ENCODE peak calls at places on chromosomes 11 and 22, in eight cellular contexts. One of them, this sample, is unnamed.

GRCh38 chr11:28666632-28667031 is 558.4 kb downstream of the METTL15 start:
- DNase-seq in Panc1: no peak
- DNase-seq in anterior cingulate cortex: no peak
- DNase-seq in kidney tubule cell: no peak
- DNase-seq in activated naive CD4-positive, alpha-beta T cell treated with anti-CD3 and anti-CD28 coated beads, Interleukin-2, amount 10 ng/mL, durations not matched to agents 7 days and 5 days: no peak
- DNase-seq in left cardiac atrium: no peak
- DNase-seq in cardiac muscle cell: no peak
- DNase-seq in activated T-cell treated with anti-CD3 and anti-CD28 coated beads, Interleukin-2, amount 50 U/mL, for 48 hours: no peak
- DNase-seq in this sample: no peak

GRCh38 chr11:93846411-93846810 is 4.0 kb downstream of the VSTM5 start:
- DNase-seq in left cardiac atrium: no peak
- DNase-seq in activated naive CD4-positive, alpha-beta T cell treated with anti-CD3 and anti-CD28 coated beads, Interleukin-2, amount 10 ng/mL, durations not matched to agents 7 days and 5 days: no peak
- DNase-seq in cardiac muscle cell: peak
- DNase-seq in activated T-cell treated with anti-CD3 and anti-CD28 coated beads, Interleukin-2, amount 50 U/mL, for 48 hours: no peak
- DNase-seq in anterior cingulate cortex: no peak
- DNase-seq in kidney tubule cell: peak
- DNase-seq in Panc1: no peak
- DNase-seq in this sample: no peak

GRCh38 chr11:38867338-38867737 is 2269.3 kb upstream of the RAG2 start:
- DNase-seq in cardiac muscle cell: no peak
- DNase-seq in activated naive CD4-positive, alpha-beta T cell treated with anti-CD3 and anti-CD28 coated beads, Interleukin-2, amount 10 ng/mL, durations not matched to agents 7 days and 5 days: no peak
- DNase-seq in left cardiac atrium: no peak
- DNase-seq in kidney tubule cell: no peak
- DNase-seq in activated T-cell treated with anti-CD3 and anti-CD28 coated beads, Interleukin-2, amount 50 U/mL, for 48 hours: no peak
- DNase-seq in anterior cingulate cortex: no peak
- DNase-seq in Panc1: no peak
- DNase-seq in this sample: no peak

GRCh38 chr11:16347928-16348685 is 8.2 kb downstream of the SOX6 start:
- DNase-seq in anterior cingulate cortex: no peak
- DNase-seq in left cardiac atrium: no peak
- DNase-seq in Panc1: no peak
- DNase-seq in activated T-cell treated with anti-CD3 and anti-CD28 coated beads, Interleukin-2, amount 50 U/mL, for 48 hours: no peak
- DNase-seq in cardiac muscle cell: no peak
- DNase-seq in activated naive CD4-positive, alpha-beta T cell treated with anti-CD3 and anti-CD28 coated beads, Interleukin-2, amount 10 ng/mL, durations not matched to agents 7 days and 5 days: no peak
- DNase-seq in kidney tubule cell: no peak
- DNase-seq in this sample: no peak

GRCh38 chr11:29200776-29201574 is 815.9 kb downstream of the KCNA4 start:
- DNase-seq in activated naive CD4-positive, alpha-beta T cell treated with anti-CD3 and anti-CD28 coated beads, Interleukin-2, amount 10 ng/mL, durations not matched to agents 7 days and 5 days: no peak
- DNase-seq in Panc1: no peak
- DNase-seq in kidney tubule cell: peak
- DNase-seq in cardiac muscle cell: no peak
- DNase-seq in left cardiac atrium: no peak
- DNase-seq in activated T-cell treated with anti-CD3 and anti-CD28 coated beads, Interleukin-2, amount 50 U/mL, for 48 hours: no peak
- DNase-seq in anterior cingulate cortex: no peak
- DNase-seq in this sample: no peak

GRCh38 chr22:40898850-40899357 is 37.0 kb upstream of the DNAJB7 start:
- DNase-seq in kidney tubule cell: peak
- DNase-seq in cardiac muscle cell: peak
- DNase-seq in Panc1: no peak
- DNase-seq in activated T-cell treated with anti-CD3 and anti-CD28 coated beads, Interleukin-2, amount 50 U/mL, for 48 hours: peak
- DNase-seq in activated naive CD4-positive, alpha-beta T cell treated with anti-CD3 and anti-CD28 coated beads, Interleukin-2, amount 10 ng/mL, durations not matched to agents 7 days and 5 days: peak
- DNase-seq in left cardiac atrium: no peak
- DNase-seq in anterior cingulate cortex: no peak
- DNase-seq in this sample: no peak

GRCh38 chr11:76787271-76787670 is 4.1 kb downstream of the TSKU start:
- DNase-seq in Panc1: no peak
- DNase-seq in anterior cingulate cortex: no peak
- DNase-seq in activated T-cell treated with anti-CD3 and anti-CD28 coated beads, Interleukin-2, amount 50 U/mL, for 48 hours: no peak
- DNase-seq in kidney tubule cell: no peak
- DNase-seq in left cardiac atrium: no peak
- DNase-seq in activated naive CD4-positive, alpha-beta T cell treated with anti-CD3 and anti-CD28 coated beads, Interleukin-2, amount 10 ng/mL, durations not matched to agents 7 days and 5 days: no peak
- DNase-seq in cardiac muscle cell: no peak
- DNase-seq in this sample: no peak

GRCh38 chr22:31603574-31603973 is 58.4 kb downstream of the PISD start:
- DNase-seq in Panc1: no peak
- DNase-seq in activated T-cell treated with anti-CD3 and anti-CD28 coated beads, Interleukin-2, amount 50 U/mL, for 48 hours: no peak
- DNase-seq in cardiac muscle cell: no peak
- DNase-seq in activated naive CD4-positive, alpha-beta T cell treated with anti-CD3 and anti-CD28 coated beads, Interleukin-2, amount 10 ng/mL, durations not matched to agents 7 days and 5 days: no peak
- DNase-seq in kidney tubule cell: no peak
- DNase-seq in anterior cingulate cortex: no peak
- DNase-seq in left cardiac atrium: no peak
- DNase-seq in this sample: no peak

GRCh38 chr11:59263225-59263894 is 50.6 kb upstream of the MPEG1 start:
- DNase-seq in anterior cingulate cortex: no peak
- DNase-seq in left cardiac atrium: no peak
- DNase-seq in activated T-cell treated with anti-CD3 and anti-CD28 coated beads, Interleukin-2, amount 50 U/mL, for 48 hours: no peak
- DNase-seq in Panc1: no peak
- DNase-seq in kidney tubule cell: no peak
- DNase-seq in cardiac muscle cell: no peak
- DNase-seq in activated naive CD4-positive, alpha-beta T cell treated with anti-CD3 and anti-CD28 coated beads, Interleukin-2, amount 10 ng/mL, durations not matched to agents 7 days and 5 days: peak
- DNase-seq in this sample: no peak

GRCh38 chr22:17847360-17848078 is 73.2 kb upstream of the BID start:
- DNase-seq in activated naive CD4-positive, alpha-beta T cell treated with anti-CD3 and anti-CD28 coated beads, Interleukin-2, amount 10 ng/mL, durations not matched to agents 7 days and 5 days: no peak
- DNase-seq in Panc1: no peak
- DNase-seq in cardiac muscle cell: no peak
- DNase-seq in kidney tubule cell: peak
- DNase-seq in anterior cingulate cortex: no peak
- DNase-seq in left cardiac atrium: no peak
- DNase-seq in activated T-cell treated with anti-CD3 and anti-CD28 coated beads, Interleukin-2, amount 50 U/mL, for 48 hours: no peak
- DNase-seq in this sample: no peak

GRCh38 chr11:8015753-8016239 is 28.7 kb downstream of the EIF3F start:
- DNase-seq in anterior cingulate cortex: no peak
- DNase-seq in left cardiac atrium: no peak
- DNase-seq in activated T-cell treated with anti-CD3 and anti-CD28 coated beads, Interleukin-2, amount 50 U/mL, for 48 hours: no peak
- DNase-seq in kidney tubule cell: peak
- DNase-seq in Panc1: no peak
- DNase-seq in activated naive CD4-positive, alpha-beta T cell treated with anti-CD3 and anti-CD28 coated beads, Interleukin-2, amount 10 ng/mL, durations not matched to agents 7 days and 5 days: no peak
- DNase-seq in cardiac muscle cell: no peak
- DNase-seq in this sample: no peak

GRCh38 chr22:29700949-29701927 is 18.6 kb upstream of the CABP7 start:
- DNase-seq in activated T-cell treated with anti-CD3 and anti-CD28 coated beads, Interleukin-2, amount 50 U/mL, for 48 hours: peak
- DNase-seq in cardiac muscle cell: peak
- DNase-seq in kidney tubule cell: peak
- DNase-seq in activated naive CD4-positive, alpha-beta T cell treated with anti-CD3 and anti-CD28 coated beads, Interleukin-2, amount 10 ng/mL, durations not matched to agents 7 days and 5 days: peak
- DNase-seq in anterior cingulate cortex: no peak
- DNase-seq in Panc1: no peak
- DNase-seq in left cardiac atrium: no peak
- DNase-seq in this sample: no peak

GRCh38 chr11:82738116-82738515 is 4.5 kb upstream of the FAM181B start:
- DNase-seq in activated naive CD4-positive, alpha-beta T cell treated with anti-CD3 and anti-CD28 coated beads, Interleukin-2, amount 10 ng/mL, durations not matched to agents 7 days and 5 days: no peak
- DNase-seq in Panc1: no peak
- DNase-seq in kidney tubule cell: no peak
- DNase-seq in left cardiac atrium: no peak
- DNase-seq in anterior cingulate cortex: no peak
- DNase-seq in activated T-cell treated with anti-CD3 and anti-CD28 coated beads, Interleukin-2, amount 50 U/mL, for 48 hours: no peak
- DNase-seq in cardiac muscle cell: no peak
- DNase-seq in this sample: no peak

GRCh38 chr22:41110968-41111367 is 18.6 kb downstream of the EP300 start:
- DNase-seq in cardiac muscle cell: no peak
- DNase-seq in activated T-cell treated with anti-CD3 and anti-CD28 coated beads, Interleukin-2, amount 50 U/mL, for 48 hours: no peak
- DNase-seq in Panc1: no peak
- DNase-seq in anterior cingulate cortex: no peak
- DNase-seq in left cardiac atrium: no peak
- DNase-seq in kidney tubule cell: no peak
- DNase-seq in activated naive CD4-positive, alpha-beta T cell treated with anti-CD3 and anti-CD28 coated beads, Interleukin-2, amount 10 ng/mL, durations not matched to agents 7 days and 5 days: no peak
- DNase-seq in this sample: no peak

GRCh38 chr22:40642316-40642715 is 5.8 kb upstream of the MRTFA start:
- DNase-seq in anterior cingulate cortex: no peak
- DNase-seq in left cardiac atrium: no peak
- DNase-seq in activated T-cell treated with anti-CD3 and anti-CD28 coated beads, Interleukin-2, amount 50 U/mL, for 48 hours: no peak
- DNase-seq in Panc1: no peak
- DNase-seq in kidney tubule cell: no peak
- DNase-seq in cardiac muscle cell: no peak
- DNase-seq in activated naive CD4-positive, alpha-beta T cell treated with anti-CD3 and anti-CD28 coated beads, Interleukin-2, amount 10 ng/mL, durations not matched to agents 7 days and 5 days: no peak
- DNase-seq in this sample: no peak

GRCh38 chr11:80603472-80603871 is 1162.6 kb upstream of the TENM4 start:
- DNase-seq in anterior cingulate cortex: no peak
- DNase-seq in kidney tubule cell: no peak
- DNase-seq in left cardiac atrium: no peak
- DNase-seq in activated T-cell treated with anti-CD3 and anti-CD28 coated beads, Interleukin-2, amount 50 U/mL, for 48 hours: no peak
- DNase-seq in activated naive CD4-positive, alpha-beta T cell treated with anti-CD3 and anti-CD28 coated beads, Interleukin-2, amount 10 ng/mL, durations not matched to agents 7 days and 5 days: no peak
- DNase-seq in cardiac muscle cell: no peak
- DNase-seq in Panc1: no peak
- DNase-seq in this sample: no peak

GRCh38 chr11:64916040-64916847 is 765 bp downstream of the ATG2A start:
- DNase-seq in cardiac muscle cell: peak
- DNase-seq in activated T-cell treated with anti-CD3 and anti-CD28 coated beads, Interleukin-2, amount 50 U/mL, for 48 hours: peak
- DNase-seq in kidney tubule cell: peak
- DNase-seq in Panc1: peak
- DNase-seq in anterior cingulate cortex: no peak
- DNase-seq in activated naive CD4-positive, alpha-beta T cell treated with anti-CD3 and anti-CD28 coated beads, Interleukin-2, amount 10 ng/mL, durations not matched to agents 7 days and 5 days: peak
- DNase-seq in left cardiac atrium: peak
- DNase-seq in this sample: peak

GRCh38 chr22:22092101-22092500 is 109.5 kb upstream of the TOP3B start:
- DNase-seq in activated naive CD4-positive, alpha-beta T cell treated with anti-CD3 and anti-CD28 coated beads, Interleukin-2, amount 10 ng/mL, durations not matched to agents 7 days and 5 days: no peak
- DNase-seq in cardiac muscle cell: no peak
- DNase-seq in activated T-cell treated with anti-CD3 and anti-CD28 coated beads, Interleukin-2, amount 50 U/mL, for 48 hours: no peak
- DNase-seq in Panc1: no peak
- DNase-seq in anterior cingulate cortex: no peak
- DNase-seq in left cardiac atrium: no peak
- DNase-seq in kidney tubule cell: no peak
- DNase-seq in this sample: no peak

This sample was measured in aorta.